ENCODE peak calls at places on chromosomes 13 and 19, in six cellular contexts. C is T-helper 1 cell; U is smooth muscle cell of the brain vasculature; D is stimulated activated CD4-positive, alpha-beta T cell treated with anti-CD3 and anti-CD28 coated beads, TNF-alpha, amount 100 ng/mL, for 4 hours; Y is neural progenitor cell; K is activated T-cell treated with anti-CD3 and anti-CD28 coated beads, Interleukin-2, amount 50 U/mL, for 24 hours. X is an unnamed sample.

GRCh38 chr13:113114511-113115362 is 7.9 kb upstream of the F10 start:
- DNase-seq in C (no peak), U (no peak), D (no peak), Y (no peak), K (peak), X (peak)

GRCh38 chr13:110361365-110361911 is 54.4 kb downstream of the COL4A2 start:
- DNase-seq in C (no peak), U (peak), D (no peak), Y (no peak), K (no peak), X (no peak)

GRCh38 chr13:75129331-75129730 is 352.6 kb downstream of the TBC1D4 start:
- DNase-seq in C (no peak), U (no peak), D (no peak), Y (no peak), K (no peak), X (no peak)

GRCh38 chr13:80215368-80215767 is 125.6 kb downstream of the SPRY2 start:
- DNase-seq in C (no peak), U (no peak), D (no peak), Y (no peak), K (no peak), X (no peak)

GRCh38 chr19:16368385-16369305 is 44.0 kb downstream of the KLF2 start:
- DNase-seq in C (peak), U (no peak), D (peak), Y (no peak), K (no peak), X (peak)

GRCh38 chr13:33845572-33846305 is 27.8 kb downstream of the RFC3 start:
- DNase-seq in C (no peak), U (no peak), D (no peak), Y (no peak), K (no peak), X (no peak)

GRCh38 chr19:43667524-43668405 is 2.2 kb downstream of the PLAUR start:
- DNase-seq in C (no peak), U (no peak), D (no peak), Y (peak), K (no peak), X (no peak)

GRCh38 chr13:109494955-109495354 is 291.4 kb downstream of the IRS2 start:
- DNase-seq in C (no peak), U (no peak), D (no peak), Y (no peak), K (no peak), X (no peak)

GRCh38 chr19:18274303-18274775 is at the start of gene IQCN:
- DNase-seq in C (no peak), U (no peak), D (no peak), Y (no peak), K (no peak), X (no peak)